ENCODE peak calls at places on chromosomes 7 and 10, in six cellular contexts. Z is glomerular endothelial cell, N is iris pigment epithelial cell, S is occipital lobe, Y is epithelial cell of prostate, I is ureter. O is an unnamed sample.

GRCh38 chr10:31129261-31129660 is 97.6 kb upstream of the ZNF438 start:
- DNase-seq in Z (no peak), N (peak), S (peak), Y (no peak), I (no peak), O (no peak)

GRCh38 chr10:7424315-7424714 is 13.5 kb upstream of the SFMBT2 start:
- DNase-seq in Z (no peak), N (no peak), S (no peak), Y (no peak), I (no peak), O (no peak)

GRCh38 chr7:152850420-152850819 is 90.9 kb downstream of the ACTR3B start:
- DNase-seq in Z (no peak), N (no peak), S (no peak), Y (no peak), I (no peak), O (no peak)

GRCh38 chr7:74119831-74120230 is 36.2 kb downstream of the LIMK1 start:
- DNase-seq in Z (no peak), N (no peak), S (no peak), Y (no peak), I (no peak), O (no peak)

GRCh38 chr10:126846959-126847358 is 58.3 kb upstream of the DOCK1 start:
- DNase-seq in Z (no peak), N (no peak), S (no peak), Y (no peak), I (no peak), O (no peak)

GRCh38 chr10:53108317-53108934 is 335.8 kb upstream of the MBL2 start:
- DNase-seq in Z (no peak), N (no peak), S (no peak), Y (no peak), I (no peak), O (no peak)

GRCh38 chr7:157613575-157614322 is 276.9 kb downstream of the DNAJB6 start:
- DNase-seq in Z (no peak), N (peak), S (no peak), Y (no peak), I (no peak), O (no peak)

GRCh38 chr7:117588352-117588794 is 108.5 kb downstream of the CFTR start:
- DNase-seq in Z (no peak), N (peak), S (no peak), Y (no peak), I (no peak), O (no peak)

GRCh38 chr10:43308986-43309385 is 42.1 kb upstream of the RASGEF1A start:
- DNase-seq in Z (no peak), N (peak), S (peak), Y (no peak), I (no peak), O (no peak)

GRCh38 chr10:19651549-19651948 is 164.7 kb upstream of the PLXDC2 start:
- DNase-seq in Z (no peak), N (peak), S (no peak), Y (peak), I (no peak), O (no peak)

GRCh38 chr7:2953099-2953498 is 90.6 kb downstream of the CARD11 start:
- DNase-seq in Z (no peak), N (no peak), S (no peak), Y (no peak), I (no peak), O (no peak)

GRCh38 chr7:28768577-28769147 is 189.5 kb downstream of the TRIL start:
- DNase-seq in Z (no peak), N (peak), S (no peak), Y (peak), I (no peak), O (no peak)

GRCh38 chr7:87345166-87345927 is at the start of gene CROT:
- DNase-seq in Z (no peak), N (peak), S (peak), Y (peak), I (peak), O (peak)

GRCh38 chr10:98511861-98512260 is 65.1 kb upstream of the HPS1 start:
- DNase-seq in Z (no peak), N (no peak), S (no peak), Y (no peak), I (no peak), O (no peak)

GRCh38 chr7:92696584-92696983 is 106.4 kb upstream of the FAM133B start:
- DNase-seq in Z (no peak), N (no peak), S (no peak), Y (no peak), I (no peak), O (no peak)

GRCh38 chr7:1560620-1561031 is 4.6 kb upstream of the TMEM184A start:
- DNase-seq in Z (no peak), N (no peak), S (no peak), Y (no peak), I (no peak), O (no peak)

GRCh38 chr7:27994639-27995038 is 186.0 kb downstream of the JAZF1 start:
- DNase-seq in Z (no peak), N (peak), S (no peak), Y (no peak), I (no peak), O (no peak)

GRCh38 chr7:124201768-124202349 is 169.0 kb upstream of the TMEM229A start:
- DNase-seq in Z (no peak), N (peak), S (no peak), Y (no peak), I (no peak), O (no peak)

GRCh38 chr7:156667110-156667436 is 26.5 kb downstream of the RNF32 start:
- DNase-seq in Z (no peak), N (no peak), S (no peak), Y (no peak), I (no peak), O (no peak)

GRCh38 chr7:131110294-131111080 is 217.2 kb upstream of the MKLN1 start:
- DNase-seq in Z (no peak), N (peak), S (peak), Y (no peak), I (no peak), O (no peak)

GRCh38 chr7:3588341-3588740 is 287.3 kb downstream of the SDK1 start:
- DNase-seq in Z (no peak), N (no peak), S (no peak), Y (no peak), I (no peak), O (no peak)

GRCh38 chr10:91185239-91185875 is 35.1 kb upstream of the PCGF5 start:
- DNase-seq in Z (no peak), N (peak), S (no peak), Y (no peak), I (no peak), O (no peak)

GRCh38 chr10:93379366-93380042 is 102.6 kb downstream of the MYOF start:
- DNase-seq in Z (no peak), N (peak), S (no peak), Y (no peak), I (no peak), O (no peak)

GRCh38 chr7:50814166-50814565 is 31.5 kb upstream of the GRB10 start:
- DNase-seq in Z (no peak), N (no peak), S (no peak), Y (no peak), I (no peak), O (no peak)

GRCh38 chr10:69874464-69874863 is 72.8 kb downstream of the COL13A1 start:
- DNase-seq in Z (no peak), N (peak), S (no peak), Y (no peak), I (no peak), O (peak)

GRCh38 chr10:125455855-125456254 is 227.1 kb downstream of the TEX36 start:
- DNase-seq in Z (no peak), N (no peak), S (no peak), Y (no peak), I (no peak), O (no peak)

GRCh38 chr7:130988443-130988842 is 254.4 kb upstream of the KLF14 start:
- DNase-seq in Z (no peak), N (no peak), S (no peak), Y (no peak), I (no peak), O (no peak)

GRCh38 chr7:111292026-111292430 is 201.1 kb downstream of the LRRN3 start:
- DNase-seq in Z (no peak), N (peak), S (no peak), Y (no peak), I (no peak), O (no peak)

GRCh38 chr7:17020250-17020649 is 138.5 kb upstream of the AGR3 start:
- DNase-seq in Z (no peak), N (no peak), S (no peak), Y (no peak), I (no peak), O (no peak)

GRCh38 chr7:883029-884021 is 7.0 kb downstream of the GET4 start:
- DNase-seq in Z (no peak), N (no peak), S (no peak), Y (no peak), I (no peak), O (no peak)

GRCh38 chr7:44257618-44258422 is 57.0 kb downstream of the YKT6 start:
- DNase-seq in Z (peak), N (peak), S (peak), Y (peak), I (peak), O (peak)

GRCh38 chr7:118573065-118573464 is 348.6 kb downstream of the ANKRD7 start:
- DNase-seq in Z (no peak), N (no peak), S (no peak), Y (peak), I (no peak), O (no peak)

GRCh38 chr7:227940-228339 is 35.6 kb downstream of the FAM20C start:
- DNase-seq in Z (no peak), N (no peak), S (no peak), Y (no peak), I (no peak), O (no peak)

GRCh38 chr10:76114556-76114955 is 683.1 kb downstream of the LRMDA start:
- DNase-seq in Z (no peak), N (no peak), S (no peak), Y (no peak), I (no peak), O (no peak)

GRCh38 chr7:75716992-75717626 is 21.6 kb downstream of the HIP1 start:
- DNase-seq in Z (no peak), N (peak), S (no peak), Y (no peak), I (no peak), O (peak)

GRCh38 chr7:130141161-130141857 is 63.9 kb downstream of the TMEM209 start:
- DNase-seq in Z (no peak), N (peak), S (peak), Y (no peak), I (peak), O (no peak)